ENCODE peak calls at places on chromosomes 13 and 19, in ten cellular contexts. P is right lobe of liver, G is AG10803, J is A673, A is thyroid gland, W is BJ, I is A549, D is uterus, F is pancreas, Z is AG04450. S is an unnamed sample.

GRCh38 chr19:23070353-23070781 is 46.5 kb upstream of the ZNF730 start:
- DNase-seq in P (no peak), G (peak), J (peak), A (no peak), W (no peak), I (peak), D (peak), F (no peak), Z (no peak), S (no peak)

GRCh38 chr13:101390461-101390860 is 25.8 kb downstream of the NALCN start:
- DNase-seq in P (no peak), G (peak), J (no peak), A (no peak), W (peak), I (no peak), D (no peak), F (no peak), Z (no peak), S (no peak)

GRCh38 chr13:55977436-55977835 is 1163.3 kb upstream of the PRR20A start:
- DNase-seq in P (no peak), G (no peak), J (no peak), A (no peak), W (no peak), I (no peak), D (no peak), F (no peak), Z (no peak), S (no peak)

GRCh38 chr19:56105090-56105701 is 15.9 kb downstream of the ZNF787 start:
- DNase-seq in P (peak), G (peak), J (peak), A (peak), W (no peak), I (peak), D (peak), F (peak), Z (no peak), S (no peak)

GRCh38 chr19:5711713-5712161 is 8.2 kb downstream of the LONP1 start:
- DNase-seq in P (no peak), G (no peak), J (no peak), A (no peak), W (no peak), I (no peak), D (no peak), F (no peak), Z (no peak), S (no peak)

GRCh38 chr13:111629457-111629856 is 309.0 kb downstream of the TEX29 start:
- DNase-seq in P (no peak), G (no peak), J (no peak), A (no peak), W (no peak), I (no peak), D (no peak), F (no peak), Z (no peak), S (no peak)

GRCh38 chr19:6108721-6109633 is 1.3 kb downstream of the RFX2 start:
- DNase-seq in P (peak), G (peak), J (peak), A (peak), W (no peak), I (peak), D (peak), F (no peak), Z (no peak), S (no peak)

GRCh38 chr19:50309396-50310125 is 19.6 kb downstream of the KCNC3 start:
- DNase-seq in P (no peak), G (no peak), J (no peak), A (no peak), W (no peak), I (no peak), D (no peak), F (no peak), Z (no peak), S (no peak)

GRCh38 chr19:31334101-31334848 is 15.0 kb downstream of the TSHZ3 start:
- DNase-seq in P (no peak), G (peak), J (no peak), A (no peak), W (no peak), I (no peak), D (peak), F (no peak), Z (no peak), S (no peak)

GRCh38 chr19:51227324-51227723 is 2.4 kb downstream of the CD33 start:
- DNase-seq in P (no peak), G (no peak), J (no peak), A (no peak), W (no peak), I (no peak), D (no peak), F (no peak), Z (no peak), S (no peak)

GRCh38 chr13:43159007-43159406 is 135.6 kb downstream of the DNAJC15 start:
- DNase-seq in P (no peak), G (peak), J (peak), A (peak), W (no peak), I (no peak), D (no peak), F (no peak), Z (peak), S (no peak)

GRCh38 chr19:737591-738093 is 13.3 kb upstream of the MISP start:
- DNase-seq in P (no peak), G (peak), J (peak), A (peak), W (no peak), I (peak), D (no peak), F (peak), Z (no peak), S (no peak)

GRCh38 chr13:94323746-94324408 is 155.6 kb downstream of the DCT start:
- DNase-seq in P (no peak), G (no peak), J (peak), A (no peak), W (no peak), I (no peak), D (no peak), F (no peak), Z (no peak), S (no peak)

GRCh38 chr19:37654118-37654517 is 1.1 kb downstream of the ZFP30 start:
- DNase-seq in P (no peak), G (peak), J (peak), A (no peak), W (no peak), I (no peak), D (no peak), F (no peak), Z (no peak), S (no peak)

DNA sequence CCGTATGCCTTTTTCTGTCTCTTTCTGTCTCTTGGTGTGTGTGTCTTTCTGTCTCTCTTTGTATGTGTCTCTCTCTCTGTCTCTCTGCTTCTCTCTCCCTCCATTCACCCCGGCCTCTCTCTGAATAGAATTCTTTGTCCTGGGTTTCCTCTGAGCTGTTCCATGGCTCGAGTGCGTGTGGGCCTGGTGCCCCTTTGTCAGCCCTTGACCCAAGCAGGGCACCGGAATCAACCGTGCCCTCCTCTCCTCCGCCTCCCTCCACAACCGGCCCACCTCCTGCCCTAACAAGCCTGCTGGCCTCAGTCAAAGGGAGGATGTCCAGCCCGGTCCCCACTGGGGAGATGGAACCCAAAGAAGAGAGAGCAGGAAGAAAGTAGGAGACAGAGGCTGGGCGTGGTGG is 3.2 kb downstream of the AXL start:
- DNase-seq in P (no peak), G (no peak), J (no peak), A (no peak), W (no peak), I (no peak), D (no peak), F (no peak), Z (no peak), S (no peak)
- H3K4me3 ChIP-seq in P (no peak), G (no peak), J (no peak), A (no peak), W (no peak), I (no peak), D (no peak), F (no peak), Z (peak), S (peak)

DNA sequence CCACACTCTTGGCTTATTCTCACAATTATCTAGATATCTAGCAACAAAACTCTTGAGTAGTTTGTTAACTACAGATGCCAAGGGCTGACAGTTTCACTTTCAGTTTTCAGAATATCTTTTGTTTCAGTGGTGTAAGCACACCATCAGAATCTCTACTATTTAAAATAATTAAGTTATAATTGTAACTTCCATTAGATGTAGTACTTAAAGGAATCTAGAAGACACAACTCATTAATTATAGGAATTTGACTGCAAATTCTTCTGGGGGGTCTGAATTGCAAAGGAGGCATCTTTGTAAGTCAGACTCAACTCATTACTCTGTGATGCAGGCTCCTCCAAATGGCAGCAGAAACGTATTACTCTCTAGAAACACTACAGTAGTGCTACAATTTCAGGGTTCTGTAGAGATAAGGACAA is 44.9 kb upstream of the USPL1 start:
- DNase-seq in P (no peak), G (peak), J (peak), A (peak), W (no peak), I (peak), D (no peak), F (no peak), Z (no peak), S (no peak)
- TF ChIP-seq CTCF in P (peak), G (peak), J (peak), A (no peak), W (peak), I (peak), D (peak), F (no peak), Z (peak), S (peak)

GRCh38 chr19:48674216-48674809 is 1.5 kb upstream of the NTN5 start:
- DNase-seq in P (no peak), G (no peak), J (no peak), A (no peak), W (no peak), I (no peak), D (no peak), F (no peak), Z (no peak), S (no peak)
- H3K4me3 ChIP-seq in P (no peak), G (no peak), J (no peak), A (no peak), W (no peak), I (no peak), D (no peak), F (no peak), Z (no peak), S (no peak)

DNA sequence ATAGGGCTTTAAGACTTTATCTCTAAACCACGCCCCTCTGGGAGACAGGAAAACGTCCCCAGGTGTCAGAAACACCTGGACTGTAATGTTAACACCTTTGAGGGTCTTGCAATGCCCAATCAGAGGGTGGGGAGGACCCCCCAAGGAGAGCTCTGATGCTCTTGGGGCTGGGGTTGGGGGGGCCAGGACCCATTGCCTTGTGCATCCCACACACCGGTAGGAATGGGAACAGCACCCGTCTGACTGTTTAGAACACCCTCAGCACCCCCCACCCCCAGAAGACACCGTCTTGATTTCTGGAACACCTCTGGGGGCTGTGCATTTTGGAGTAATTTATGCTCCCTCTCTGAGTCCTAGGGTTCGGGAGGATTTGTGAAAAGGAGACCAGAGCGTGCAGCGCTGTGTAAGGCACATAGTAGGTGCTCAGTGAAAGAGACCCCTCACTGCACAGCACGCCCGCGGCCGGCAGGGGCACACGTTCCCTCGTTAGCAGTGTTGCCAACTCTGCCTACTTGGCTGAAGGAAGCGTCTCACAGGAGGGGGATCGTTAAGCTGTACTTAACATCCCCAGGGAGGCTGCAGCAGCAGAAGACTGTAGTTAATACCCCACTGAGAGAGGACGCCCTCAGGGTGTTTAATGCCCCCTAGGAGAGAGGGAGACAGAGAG is 2.8 kb upstream of the ERFL start:
- DNase-seq in P (no peak), G (no peak), J (peak), A (no peak), W (no peak), I (no peak), D (no peak), F (no peak), Z (no peak), S (no peak)
- TF ChIP-seq CTCF in P (no peak), G (peak), J (peak), A (no peak), W (peak), I (peak), D (no peak), F (no peak), Z (peak), S (peak)

GRCh38 chr13:36673838-36674326 is at the start of gene SERTM1:
- DNase-seq in P (no peak), G (no peak), J (peak), A (peak), W (no peak), I (peak), D (peak), F (peak), Z (no peak), S (no peak)
- H3K4me3 ChIP-seq in P (no peak), G (no peak), J (peak), A (peak), W (no peak), I (no peak), D (peak), F (no peak), Z (no peak), S (peak)

DNA sequence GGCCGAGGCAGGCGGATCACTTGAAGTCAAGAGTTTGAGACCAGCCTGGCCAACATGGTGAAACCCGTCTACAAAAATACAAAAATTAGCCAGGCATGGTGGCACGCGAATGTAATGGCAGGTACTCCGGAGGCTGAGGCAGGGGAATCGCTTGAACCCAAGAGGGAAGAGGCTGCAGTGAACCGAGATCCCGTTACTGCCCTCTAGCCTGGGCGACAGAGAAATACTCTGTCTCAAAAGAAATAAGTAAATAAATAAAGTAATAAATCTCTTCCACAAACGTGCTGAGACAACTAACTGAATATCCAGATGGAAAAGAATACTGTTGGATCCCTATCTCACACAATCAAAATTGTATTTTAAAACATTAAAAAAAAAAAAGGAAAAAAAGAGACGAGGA is 807 bp upstream of the ZNF813 start:
- DNase-seq in P (no peak), G (no peak), J (no peak), A (no peak), W (no peak), I (no peak), D (no peak), F (no peak), Z (no peak), S (no peak)
- TF ChIP-seq CTCF in P (no peak), G (peak), J (no peak), A (no peak), W (no peak), I (no peak), D (no peak), F (no peak), Z (no peak), S (no peak)

GRCh38 chr19:2278504-2279158 is 3.3 kb downstream of the PEAK3 start:
- DNase-seq in P (no peak), G (no peak), J (no peak), A (no peak), W (no peak), I (no peak), D (no peak), F (no peak), Z (no peak), S (no peak)

GRCh38 chr19:2282862-2283237 is 875 bp upstream of the PEAK3 start:
- DNase-seq in P (no peak), G (no peak), J (no peak), A (no peak), W (no peak), I (no peak), D (no peak), F (no peak), Z (no peak), S (no peak)

GRCh38 chr19:2280633-2281264 is 1.2 kb downstream of the PEAK3 start:
- DNase-seq in P (no peak), G (no peak), J (no peak), A (no peak), W (no peak), I (no peak), D (no peak), F (no peak), Z (no peak), S (no peak)

GRCh38 chr19:2283835-2284507 is 2.0 kb upstream of the PEAK3 start:
- DNase-seq in P (no peak), G (no peak), J (no peak), A (no peak), W (no peak), I (no peak), D (no peak), F (no peak), Z (no peak), S (no peak)

GRCh38 chr19:2282062-2282861 is at the start of gene PEAK3:
- DNase-seq in P (peak), G (peak), J (no peak), A (peak), W (no peak), I (no peak), D (peak), F (peak), Z (no peak), S (no peak)
- H3K4me3 ChIP-seq in P (peak), G (no peak), J (no peak), A (no peak), W (peak), I (no peak), D (no peak), F (no peak), Z (peak), S (peak)

DNA sequence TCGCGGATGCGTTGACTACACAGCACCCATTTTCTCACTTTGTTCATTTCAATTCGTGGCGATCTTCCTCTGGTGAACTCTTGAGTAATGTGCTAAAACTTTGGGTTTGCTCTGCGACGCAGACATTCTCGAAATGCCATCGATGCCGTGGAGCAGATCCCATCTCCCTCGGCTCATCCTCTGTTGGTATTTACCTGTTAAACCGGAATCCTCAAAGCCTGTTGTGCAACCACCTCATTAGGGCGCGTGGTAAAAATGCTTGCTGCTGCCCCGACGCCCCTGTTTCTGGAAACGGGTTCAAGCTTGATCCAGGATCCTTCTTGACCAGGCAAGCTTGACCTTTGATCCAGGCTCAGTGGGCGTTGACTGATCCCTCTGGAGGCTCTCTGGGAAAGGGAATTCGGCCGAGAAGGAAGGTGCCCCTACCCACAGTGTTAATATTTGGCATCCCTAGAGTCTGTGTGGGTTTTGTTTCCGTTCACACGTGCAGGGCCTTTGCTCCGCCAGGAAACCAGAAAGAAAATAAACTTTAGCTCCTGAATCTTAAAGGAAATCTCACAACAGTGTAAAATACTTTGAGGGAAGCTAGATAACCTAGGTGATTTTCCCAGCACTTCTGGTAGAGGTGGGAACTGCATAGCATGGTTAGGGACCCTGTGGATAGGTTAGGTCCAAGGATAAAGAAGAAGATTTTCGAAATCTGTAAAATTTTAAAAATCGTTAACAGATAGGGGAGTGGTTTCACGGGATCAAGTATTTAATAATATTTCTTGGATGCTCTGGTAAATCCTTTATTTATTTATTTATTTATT is 1.0 kb downstream of the LSM14A start:
- DNase-seq in P (peak), G (peak), J (peak), A (peak), W (no peak), I (peak), D (peak), F (no peak), Z (no peak), S (no peak)
- TF ChIP-seq CTCF in P (no peak), G (peak), J (no peak), A (no peak), W (no peak), I (no peak), D (no peak), F (no peak), Z (peak), S (no peak)

DNA sequence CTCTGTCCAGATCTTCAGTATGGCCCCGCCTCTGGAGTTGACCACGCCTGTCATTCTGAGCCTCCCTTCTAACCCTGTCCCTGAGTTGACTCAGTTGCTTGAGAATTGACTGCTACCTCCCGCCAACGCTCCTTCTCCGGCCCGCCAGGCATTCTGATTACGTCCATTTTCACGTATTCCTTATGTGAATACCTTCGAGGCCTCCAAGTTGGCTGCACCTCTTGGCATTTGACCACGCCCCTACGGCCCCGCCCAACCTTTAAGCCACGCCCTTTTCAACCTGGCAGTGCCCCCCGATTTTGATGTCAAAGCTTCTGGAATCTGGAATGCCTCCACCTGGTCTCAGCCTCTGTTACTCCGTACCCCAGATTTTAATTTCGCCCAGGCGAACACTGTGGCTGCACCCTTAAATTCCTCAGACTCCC is 1.7 kb upstream of the EML2 start:
- DNase-seq in P (no peak), G (no peak), J (no peak), A (no peak), W (no peak), I (no peak), D (no peak), F (peak), Z (no peak), S (no peak)
- H3K4me3 ChIP-seq in P (no peak), G (no peak), J (no peak), A (no peak), W (no peak), I (peak), D (no peak), F (no peak), Z (no peak), S (peak)

GRCh38 chr19:4256563-4256962 is 9.7 kb downstream of the YJU2 start:
- DNase-seq in P (no peak), G (no peak), J (peak), A (no peak), W (no peak), I (peak), D (no peak), F (no peak), Z (no peak), S (no peak)
- TF ChIP-seq CTCF in P (no peak), G (no peak), J (peak), A (no peak), W (peak), I (no peak), D (no peak), F (no peak), Z (no peak), S (no peak)

S was measured in AG04449.